ENCODE peak calls at places on chromosomes 16 and 17, in six cellular contexts. N, K, B, C, J and U are unnamed samples.

GRCh38 chr16:13557476-13557875 is 362.5 kb upstream of the ERCC4 start:
- ATAC-seq in N (no peak), K (no peak), B (no peak), C (no peak), J (no peak), U (no peak)

GRCh38 chr17:64230551-64231408 is 32.3 kb downstream of the TEX2 start:
- ATAC-seq in N (no peak), K (peak; percentile 91), B (no peak), C (no peak), J (no peak), U (no peak)

GRCh38 chr17:50618941-50619340 is 15.7 kb upstream of the ABCC3 start:
- ATAC-seq in N (no peak), K (no peak), B (no peak), C (no peak), J (no peak), U (no peak)

GRCh38 chr17:78284146-78284545 is 52.7 kb downstream of the TMEM235 start:
- ATAC-seq in N (no peak), K (peak; percentile 36), B (no peak), C (peak; percentile 21), J (no peak), U (no peak)

GRCh38 chr17:17119106-17119505 is 76.8 kb downstream of the MPRIP start:
- ATAC-seq in N (peak; percentile 3), K (no peak), B (peak; percentile 32), C (no peak), J (no peak), U (peak; percentile 2)

GRCh38 chr16:22912654-22913053 is 98.7 kb downstream of the HS3ST2 start:
- ATAC-seq in N (no peak), K (no peak), B (no peak), C (peak; percentile 79), J (no peak), U (no peak)

GRCh38 chr17:4988168-4988567 is 693 bp upstream of the CAMTA2 start:
- ATAC-seq in N (peak; percentile 9), K (no peak), B (no peak), C (no peak), J (peak; percentile 52), U (no peak)

GRCh38 chr16:52535076-52535475 is 11.9 kb downstream of the TOX3 start:
- ATAC-seq in N (no peak), K (no peak), B (no peak), C (no peak), J (no peak), U (no peak)

GRCh38 chr17:59814685-59815084 is 78.1 kb downstream of the TUBD1 start:
- ATAC-seq in N (no peak), K (no peak), B (no peak), C (no peak), J (no peak), U (no peak)

GRCh38 chr17:30476726-30477082 is 504 bp upstream of the GOSR1 start:
- ATAC-seq in N (peak; percentile 29), K (peak; percentile 14), B (peak; percentile 12), C (peak; percentile 72), J (no peak), U (peak; percentile 7)

GRCh38 chr17:27396045-27396444 is 60.2 kb upstream of the KSR1 start:
- ATAC-seq in N (no peak), K (no peak), B (no peak), C (no peak), J (no peak), U (no peak)

GRCh38 chr17:50355701-50356341 is 9.9 kb downstream of the XYLT2 start:
- ATAC-seq in N (no peak), K (no peak), B (no peak), C (no peak), J (no peak), U (no peak)

GRCh38 chr17:81322271-81323082 is 27.4 kb upstream of the SLC38A10 start:
- ATAC-seq in N (peak; percentile 76), K (no peak), B (peak; percentile 98), C (peak; percentile 58), J (peak; percentile 39), U (peak; percentile 56)

GRCh38 chr17:82659886-82660285 is 11.6 kb upstream of the WDR45B start:
- ATAC-seq in N (no peak), K (no peak), B (no peak), C (no peak), J (no peak), U (no peak)

GRCh38 chr17:59727817-59728533 is 20.5 kb downstream of the VMP1 start:
- ATAC-seq in N (no peak), K (no peak), B (no peak), C (no peak), J (no peak), U (no peak)

GRCh38 chr17:76317535-76317934 is 9.5 kb upstream of the QRICH2 start:
- ATAC-seq in N (no peak), K (no peak), B (no peak), C (no peak), J (no peak), U (no peak)

GRCh38 chr16:22220714-22221113 is 14.6 kb downstream of the EEF2K start:
- ATAC-seq in N (no peak), K (peak; percentile 35), B (no peak), C (no peak), J (no peak), U (no peak)

GRCh38 chr17:57604771-57605733 is 140.0 kb downstream of the CCDC182 start:
- ATAC-seq in N (peak; percentile 46), K (peak; percentile 69), B (peak; percentile 51), C (peak; percentile 33), J (peak; percentile 72), U (peak; percentile 25)

GRCh38 chr16:65426484-65426883 is 304.6 kb upstream of the CDH11 start:
- ATAC-seq in N (no peak), K (no peak), B (no peak), C (no peak), J (no peak), U (no peak)

GRCh38 chr16:8814095-8814806 is 16.6 kb downstream of the PMM2 start:
- ATAC-seq in N (no peak), K (no peak), B (peak; percentile 37), C (no peak), J (no peak), U (no peak)

GRCh38 chr17:40582328-40582901 is 17.1 kb upstream of the CCR7 start:
- ATAC-seq in N (peak; percentile 52), K (peak; percentile 84), B (peak; percentile 49), C (no peak), J (peak; percentile 80), U (peak; percentile 65)

GRCh38 chr16:69276143-69277115 is 34.7 kb upstream of the VPS4A start:
- ATAC-seq in N (no peak), K (peak; percentile 97), B (no peak), C (no peak), J (no peak), U (no peak)

GRCh38 chr16:88293097-88293496 is 89.7 kb upstream of the ZNF469 start:
- ATAC-seq in N (no peak), K (no peak), B (no peak), C (no peak), J (no peak), U (no peak)

GRCh38 chr16:3467182-3467581 is 23.7 kb downstream of the NAA60 start:
- ATAC-seq in N (no peak), K (no peak), B (no peak), C (no peak), J (no peak), U (no peak)

GRCh38 chr16:12229759-12230594 is 253.4 kb downstream of the SNX29 start:
- ATAC-seq in N (no peak), K (peak; percentile 37), B (no peak), C (no peak), J (no peak), U (no peak)

GRCh38 chr16:85291302-85292148 is 179.3 kb upstream of the CIBAR2 start:
- ATAC-seq in N (no peak), K (peak; percentile 56), B (no peak), C (peak; percentile 80), J (no peak), U (no peak)